ENCODE peak calls at places on chromosomes 3 and 15, in eight cellular contexts. One of them, this sample, is unnamed.

GRCh38 chr3:141091416-141091815 is 40.3 kb downstream of the SPSB4 start:
- DNase-seq in Peyer's patch: no peak
- DNase-seq in esophagus squamous epithelium: no peak
- DNase-seq in fibroblast of pulmonary artery: no peak
- DNase-seq in fibroblast of lung: no peak
- DNase-seq in heart left ventricle: no peak
- DNase-seq in cardiac fibroblast: no peak
- DNase-seq in NB4: no peak
- DNase-seq in this sample: no peak

GRCh38 chr3:13518516-13519351 is 30.2 kb upstream of the FBLN2 start:
- DNase-seq in esophagus squamous epithelium: no peak
- DNase-seq in fibroblast of pulmonary artery: peak; percentile 33
- DNase-seq in heart left ventricle: peak; percentile 83
- DNase-seq in fibroblast of lung: peak; percentile 44
- DNase-seq in NB4: no peak
- DNase-seq in cardiac fibroblast: peak; percentile 88
- DNase-seq in Peyer's patch: no peak
- DNase-seq in this sample: peak; percentile 77

GRCh38 chr3:976021-976420 is 116.8 kb upstream of the CNTN6 start:
- DNase-seq in cardiac fibroblast: no peak
- DNase-seq in fibroblast of pulmonary artery: peak; percentile 0
- DNase-seq in NB4: no peak
- DNase-seq in heart left ventricle: no peak
- DNase-seq in esophagus squamous epithelium: no peak
- DNase-seq in fibroblast of lung: no peak
- DNase-seq in Peyer's patch: no peak
- DNase-seq in this sample: peak; percentile 2

GRCh38 chr3:141412087-141412935 is 44.0 kb downstream of the ZBTB38 start:
- DNase-seq in cardiac fibroblast: peak; percentile 84
- DNase-seq in fibroblast of lung: peak; percentile 84
- DNase-seq in fibroblast of pulmonary artery: peak; percentile 77
- DNase-seq in Peyer's patch: peak; percentile 85
- DNase-seq in NB4: no peak
- DNase-seq in heart left ventricle: peak; percentile 68
- DNase-seq in esophagus squamous epithelium: peak; percentile 8
- DNase-seq in this sample: peak; percentile 80

GRCh38 chr3:124860599-124860998 is 26.6 kb downstream of the ITGB5 start:
- DNase-seq in NB4: no peak
- DNase-seq in fibroblast of pulmonary artery: peak; percentile 98
- DNase-seq in heart left ventricle: peak; percentile 82
- DNase-seq in fibroblast of lung: peak; percentile 99
- DNase-seq in Peyer's patch: peak; percentile 66
- DNase-seq in esophagus squamous epithelium: no peak
- DNase-seq in cardiac fibroblast: peak; percentile 97
- DNase-seq in this sample: peak; percentile 97

GRCh38 chr3:100265016-100265415 is 4.2 kb downstream of the TBC1D23 start:
- DNase-seq in fibroblast of lung: peak; percentile 19
- DNase-seq in heart left ventricle: no peak
- DNase-seq in esophagus squamous epithelium: no peak
- DNase-seq in Peyer's patch: no peak
- DNase-seq in cardiac fibroblast: no peak
- DNase-seq in fibroblast of pulmonary artery: no peak
- DNase-seq in NB4: no peak
- DNase-seq in this sample: peak; percentile 20

GRCh38 chr3:184726497-184726896 is 14.6 kb upstream of the MAGEF1 start:
- DNase-seq in fibroblast of lung: no peak
- DNase-seq in esophagus squamous epithelium: no peak
- DNase-seq in fibroblast of pulmonary artery: no peak
- DNase-seq in heart left ventricle: no peak
- DNase-seq in Peyer's patch: peak; percentile 14
- DNase-seq in NB4: no peak
- DNase-seq in cardiac fibroblast: no peak
- DNase-seq in this sample: no peak

GRCh38 chr3:52054689-52055511 is 1.5 kb downstream of the DUSP7 start:
- DNase-seq in esophagus squamous epithelium: no peak
- DNase-seq in fibroblast of pulmonary artery: no peak
- DNase-seq in fibroblast of lung: no peak
- DNase-seq in Peyer's patch: peak; percentile 50
- DNase-seq in cardiac fibroblast: no peak
- DNase-seq in NB4: peak; percentile 52
- DNase-seq in heart left ventricle: no peak
- DNase-seq in this sample: no peak

GRCh38 chr3:79651536-79652065 is 116.2 kb downstream of the ROBO1 start:
- DNase-seq in Peyer's patch: no peak
- DNase-seq in esophagus squamous epithelium: no peak
- DNase-seq in NB4: no peak
- DNase-seq in heart left ventricle: no peak
- DNase-seq in fibroblast of lung: no peak
- DNase-seq in fibroblast of pulmonary artery: no peak
- DNase-seq in cardiac fibroblast: no peak
- DNase-seq in this sample: no peak

GRCh38 chr15:72288291-72288690 is 15.9 kb upstream of the PARP6 start:
- DNase-seq in fibroblast of pulmonary artery: no peak
- DNase-seq in fibroblast of lung: no peak
- DNase-seq in Peyer's patch: peak; percentile 35
- DNase-seq in cardiac fibroblast: no peak
- DNase-seq in esophagus squamous epithelium: no peak
- DNase-seq in NB4: no peak
- DNase-seq in heart left ventricle: no peak
- DNase-seq in this sample: no peak

GRCh38 chr3:111577798-111578685 is 17.1 kb downstream of the ZBED2 start:
- DNase-seq in cardiac fibroblast: peak; percentile 81
- DNase-seq in NB4: peak; percentile 45
- DNase-seq in esophagus squamous epithelium: no peak
- DNase-seq in fibroblast of lung: peak; percentile 84
- DNase-seq in Peyer's patch: peak; percentile 47
- DNase-seq in heart left ventricle: no peak
- DNase-seq in fibroblast of pulmonary artery: peak; percentile 89
- DNase-seq in this sample: peak; percentile 90

GRCh38 chr15:70831094-70831911 is 22.7 kb downstream of the LARP6 start:
- DNase-seq in heart left ventricle: no peak
- DNase-seq in fibroblast of lung: no peak
- DNase-seq in NB4: no peak
- DNase-seq in fibroblast of pulmonary artery: no peak
- DNase-seq in cardiac fibroblast: no peak
- DNase-seq in Peyer's patch: no peak
- DNase-seq in esophagus squamous epithelium: no peak
- DNase-seq in this sample: no peak

GRCh38 chr3:21954709-21955108 is 203.7 kb upstream of the ZNF385D start:
- DNase-seq in NB4: no peak
- DNase-seq in Peyer's patch: no peak
- DNase-seq in cardiac fibroblast: peak; percentile 71
- DNase-seq in esophagus squamous epithelium: no peak
- DNase-seq in fibroblast of lung: peak; percentile 81
- DNase-seq in fibroblast of pulmonary artery: peak; percentile 84
- DNase-seq in heart left ventricle: no peak
- DNase-seq in this sample: peak; percentile 70

GRCh38 chr15:70289191-70289955 is 191.7 kb upstream of the TLE3 start:
- DNase-seq in esophagus squamous epithelium: no peak
- DNase-seq in Peyer's patch: no peak
- DNase-seq in heart left ventricle: no peak
- DNase-seq in cardiac fibroblast: peak; percentile 74
- DNase-seq in fibroblast of lung: peak; percentile 83
- DNase-seq in fibroblast of pulmonary artery: peak; percentile 63
- DNase-seq in NB4: no peak
- DNase-seq in this sample: peak; percentile 91

GRCh38 chr15:66805207-66805975 is 103.4 kb downstream of the SMAD6 start:
- DNase-seq in Peyer's patch: peak; percentile 29
- DNase-seq in NB4: no peak
- DNase-seq in heart left ventricle: no peak
- DNase-seq in fibroblast of pulmonary artery: no peak
- DNase-seq in fibroblast of lung: no peak
- DNase-seq in cardiac fibroblast: peak; percentile 47
- DNase-seq in esophagus squamous epithelium: no peak
- DNase-seq in this sample: no peak

GRCh38 chr3:117282506-117282905 is 572.9 kb downstream of the TUSC7 start:
- DNase-seq in esophagus squamous epithelium: no peak
- DNase-seq in heart left ventricle: no peak
- DNase-seq in fibroblast of pulmonary artery: no peak
- DNase-seq in NB4: no peak
- DNase-seq in fibroblast of lung: no peak
- DNase-seq in cardiac fibroblast: no peak
- DNase-seq in Peyer's patch: no peak
- DNase-seq in this sample: no peak

DNA sequence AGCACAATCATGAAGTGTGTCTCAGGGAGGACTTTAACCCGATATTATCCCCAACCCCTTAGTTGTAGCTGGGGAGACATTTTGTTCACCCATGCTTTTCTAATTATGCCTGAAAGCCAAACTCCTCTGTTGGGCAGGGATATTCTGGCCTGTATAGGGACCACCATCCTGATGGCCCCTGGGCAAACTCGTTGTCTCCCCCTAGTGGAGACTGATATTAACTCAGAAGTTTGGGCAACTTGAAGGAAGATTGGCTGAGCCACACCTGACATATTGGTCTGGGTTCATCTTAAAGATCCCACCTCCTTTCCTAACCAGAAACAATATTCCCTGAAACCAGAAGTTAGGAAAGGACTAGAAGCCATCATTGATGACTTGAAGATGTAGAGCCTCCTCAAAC is 42.3 kb downstream of the TM4SF18 start:
- DNase-seq in esophagus squamous epithelium: no peak
- DNase-seq in NB4: peak; percentile 49
- DNase-seq in fibroblast of pulmonary artery: peak; percentile 29
- DNase-seq in cardiac fibroblast: no peak
- DNase-seq in fibroblast of lung: no peak
- DNase-seq in heart left ventricle: no peak
- DNase-seq in Peyer's patch: no peak
- DNase-seq in this sample: no peak
- TF ChIP-seq CTCF in esophagus squamous epithelium: peak; percentile 22
- TF ChIP-seq CTCF in NB4: peak; percentile 53
- TF ChIP-seq CTCF in fibroblast of pulmonary artery: peak; percentile 49
- TF ChIP-seq CTCF in cardiac fibroblast: peak; percentile 68
- TF ChIP-seq CTCF in fibroblast of lung: no peak
- TF ChIP-seq CTCF in heart left ventricle: peak; percentile 26
- TF ChIP-seq CTCF in Peyer's patch: peak; percentile 29
- TF ChIP-seq CTCF in this sample: peak; percentile 24

DNA sequence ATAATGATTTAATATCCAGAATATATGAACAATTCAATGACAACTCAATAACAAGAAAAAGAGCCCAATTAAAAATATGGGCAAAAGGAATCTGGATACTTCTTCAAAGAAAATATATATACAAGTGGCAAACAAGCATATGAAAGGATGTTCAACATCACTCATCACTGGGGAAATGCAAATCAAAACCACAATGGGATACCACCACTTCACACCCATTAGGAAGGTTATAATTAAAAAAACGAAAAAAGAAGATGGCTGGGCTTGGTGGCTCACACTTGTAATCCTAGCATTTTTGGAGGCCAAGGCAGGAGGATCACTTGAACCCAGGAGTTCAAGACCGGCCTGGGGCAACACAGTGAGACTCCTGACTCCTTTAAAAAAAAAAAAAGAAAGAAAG is 4.1 kb downstream of the CCDC12 start:
- DNase-seq in fibroblast of lung: no peak
- DNase-seq in cardiac fibroblast: no peak
- DNase-seq in esophagus squamous epithelium: no peak
- DNase-seq in fibroblast of pulmonary artery: no peak
- DNase-seq in heart left ventricle: no peak
- DNase-seq in NB4: no peak
- DNase-seq in Peyer's patch: no peak
- DNase-seq in this sample: no peak
- H3K4me3 ChIP-seq in fibroblast of lung: no peak overlapping the region
- H3K4me3 ChIP-seq in cardiac fibroblast: no peak overlapping the region
- H3K4me3 ChIP-seq in esophagus squamous epithelium: no peak overlapping the region
- H3K4me3 ChIP-seq in fibroblast of pulmonary artery: no peak overlapping the region
- H3K4me3 ChIP-seq in heart left ventricle: no peak overlapping the region
- H3K4me3 ChIP-seq in NB4: no peak overlapping the region
- H3K4me3 ChIP-seq in Peyer's patch: no peak overlapping the region
- H3K4me3 ChIP-seq in this sample: no peak overlapping the region

DNA sequence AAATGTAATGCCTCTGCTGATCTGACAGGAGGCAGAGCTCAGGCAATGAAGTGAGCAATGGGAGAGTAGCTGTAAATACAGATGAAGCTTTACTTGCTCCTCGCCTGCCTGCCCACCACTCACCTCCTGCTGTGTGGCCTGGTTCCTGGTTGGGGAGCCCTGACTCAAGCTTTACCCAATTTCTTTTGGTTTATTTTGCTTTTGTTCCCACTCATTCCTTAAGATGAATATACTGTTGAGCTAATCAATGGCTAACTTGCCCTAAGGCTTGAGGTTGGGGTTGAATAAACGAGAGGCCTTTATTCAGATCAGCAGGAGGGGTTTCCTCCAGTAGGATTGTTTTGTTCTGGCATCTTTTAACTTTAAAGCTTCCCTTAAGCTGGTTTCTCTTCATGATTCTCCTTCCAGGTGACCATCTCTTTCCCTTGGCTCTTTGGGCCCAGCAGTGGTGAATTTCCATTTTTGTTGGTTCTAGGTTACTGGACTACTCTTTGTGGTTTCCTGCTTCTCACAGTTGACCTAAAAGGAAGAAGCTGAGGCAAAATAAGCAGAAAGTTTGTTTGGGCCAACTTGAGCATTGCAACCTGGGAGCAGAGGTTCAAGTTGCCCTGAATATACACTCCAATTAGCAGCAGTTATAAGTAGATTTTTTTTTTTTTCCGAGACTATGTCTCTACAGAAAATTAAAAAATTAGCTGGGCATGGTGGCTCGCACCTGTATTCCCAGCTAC is 44.4 kb downstream of the STARD9 start:
- DNase-seq in fibroblast of lung: no peak
- DNase-seq in Peyer's patch: no peak
- DNase-seq in fibroblast of pulmonary artery: no peak
- DNase-seq in esophagus squamous epithelium: no peak
- DNase-seq in heart left ventricle: no peak
- DNase-seq in cardiac fibroblast: no peak
- DNase-seq in NB4: peak; percentile 42
- DNase-seq in this sample: no peak
- TF ChIP-seq CTCF in fibroblast of lung: no peak
- TF ChIP-seq CTCF in Peyer's patch: no peak
- TF ChIP-seq CTCF in fibroblast of pulmonary artery: no peak
- TF ChIP-seq CTCF in esophagus squamous epithelium: no peak
- TF ChIP-seq CTCF in heart left ventricle: no peak
- TF ChIP-seq CTCF in cardiac fibroblast: no peak
- TF ChIP-seq CTCF in NB4: no peak
- TF ChIP-seq CTCF in this sample: no peak

DNA sequence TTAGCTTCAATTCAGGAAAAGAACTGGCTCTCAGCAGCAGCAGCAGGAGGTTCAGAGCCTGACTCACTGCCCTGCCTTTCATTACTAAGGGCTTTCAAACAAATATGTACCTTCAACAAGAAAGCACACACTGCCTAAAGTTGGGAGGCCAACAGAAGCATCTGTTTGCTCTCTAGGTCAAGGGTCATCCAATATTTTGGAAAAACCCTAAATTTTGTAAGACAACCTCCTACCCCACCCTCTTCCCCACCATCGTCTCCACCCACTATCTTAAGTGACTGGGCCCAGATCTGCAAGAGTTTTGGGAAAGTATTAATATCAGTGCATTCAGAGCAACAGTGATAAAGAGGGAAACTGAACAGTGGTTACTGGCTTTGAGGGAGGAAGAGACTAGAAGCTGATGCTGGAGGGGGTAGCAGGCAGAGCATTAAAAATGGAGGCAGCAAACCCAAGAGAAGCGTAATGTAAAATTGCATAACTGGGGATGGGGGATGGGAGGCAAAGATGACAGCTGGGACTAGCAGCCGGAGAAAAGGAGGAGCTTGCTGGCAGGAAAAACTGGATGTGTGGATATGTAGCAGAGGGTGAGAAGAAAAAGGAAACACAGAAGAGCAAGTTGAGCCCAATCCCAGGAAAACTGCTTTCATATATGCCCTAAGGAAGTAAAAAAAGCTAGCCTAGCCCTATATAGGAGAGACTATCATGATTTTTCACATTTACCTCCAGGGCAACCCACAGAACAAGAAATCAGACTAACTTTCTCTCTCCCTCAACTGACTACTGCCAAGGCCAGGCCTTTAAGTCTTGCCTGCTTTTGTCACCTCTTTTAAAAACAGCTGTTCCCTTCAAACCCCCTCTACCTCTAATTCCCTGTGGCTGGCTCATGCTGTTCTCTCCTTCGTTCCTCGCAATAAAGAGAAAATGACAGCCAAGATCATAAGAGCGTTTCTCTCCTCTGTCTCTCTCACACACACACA is 31.5 kb downstream of the NPTN start:
- DNase-seq in cardiac fibroblast: peak; percentile 76
- DNase-seq in fibroblast of lung: peak; percentile 65
- DNase-seq in Peyer's patch: peak; percentile 51
- DNase-seq in heart left ventricle: peak; percentile 51
- DNase-seq in NB4: peak; percentile 8
- DNase-seq in esophagus squamous epithelium: no peak
- DNase-seq in fibroblast of pulmonary artery: peak; percentile 80
- DNase-seq in this sample: peak; percentile 65
- H3K4me3 ChIP-seq in cardiac fibroblast: no peak overlapping the region
- H3K4me3 ChIP-seq in fibroblast of lung: peak overlapping the region; percentile 25
- H3K4me3 ChIP-seq in Peyer's patch: no peak overlapping the region
- H3K4me3 ChIP-seq in heart left ventricle: no peak overlapping the region
- H3K4me3 ChIP-seq in NB4: no peak overlapping the region
- H3K4me3 ChIP-seq in esophagus squamous epithelium: no peak overlapping the region
- H3K4me3 ChIP-seq in fibroblast of pulmonary artery: no peak overlapping the region
- H3K4me3 ChIP-seq in this sample: no peak overlapping the region